ENCODE peak calls at places on chromosomes 11 and 22, in eight cellular contexts. Q is stimulated activated CD4-positive, alpha-beta T cell treated with anti-CD3 and anti-CD28 coated beads, Interleukin-1b, Interleukin-23, amount 100 ng/mL, for 24 hours; S is activated CD4-positive, alpha-beta T cell treated with anti-CD3 and anti-CD28 coated beads for 4 hours; N is GM13977; D is stimulated activated CD8-positive, alpha-beta memory T cell treated with anti-CD3 and anti-CD28 coated beads, Interleukin-7, amount 100 ng/mL, for 48 hours; F is right cardiac atrium; V is dermis blood vessel endothelial cell; I is adipocyte. G is an unnamed sample.

GRCh38 chr11:94837317-94837716 is 69.2 kb downstream of the AMOTL1 start:
- DNase-seq in F (peak), D (no peak), N (no peak), S (no peak), V (no peak), I (no peak), Q (no peak), G (no peak)

GRCh38 chr11:44654057-44654456 is 72.7 kb upstream of the TSPAN18 start:
- DNase-seq in I (no peak), V (no peak), Q (no peak), F (no peak), S (no peak), D (no peak), N (no peak), G (no peak)

GRCh38 chr22:48488611-48489456 is 1338.8 kb downstream of the BRD1 start:
- DNase-seq in D (no peak), Q (no peak), S (no peak), N (peak), I (no peak), F (no peak), V (no peak), G (no peak)

GRCh38 chr11:10674440-10674855 is 19.1 kb downstream of the IRAG1 start:
- DNase-seq in V (no peak), D (no peak), S (no peak), N (no peak), I (no peak), Q (no peak), F (peak), G (no peak)

GRCh38 chr11:92482502-92482901 is 257.9 kb downstream of the FAT3 start:
- DNase-seq in V (no peak), D (no peak), I (no peak), Q (no peak), N (no peak), F (no peak), S (no peak), G (no peak)

GRCh38 chr11:47327949-47328348 is 24.6 kb downstream of the MYBPC3 start:
- DNase-seq in V (no peak), N (peak), D (no peak), I (no peak), F (no peak), S (no peak), Q (no peak), G (no peak)

GRCh38 chr22:39219071-39220050 is 25.4 kb downstream of the PDGFB start:
- DNase-seq in D (no peak), Q (no peak), S (no peak), N (no peak), I (no peak), F (no peak), V (peak), G (no peak)

GRCh38 chr11:78860720-78861422 is 286.2 kb upstream of the NARS2 start:
- DNase-seq in S (no peak), V (peak), F (peak), Q (no peak), D (no peak), N (no peak), I (peak), G (no peak)

G was measured in amniotic stem cell.